ENCODE peak calls at places on chromosomes 2 and 18, in four cellular contexts. One of them, this sample, is unnamed. For H3K4me1, the result is how much of the 10 kb centered on the place peaks cover.

GRCh38 chr2:67760995-67761394 is 301.8 kb downstream of the C1D start:
- DNase-seq in H1: no peak
- DNase-seq in HepG2: no peak
- DNase-seq in GM12878: no peak
- DNase-seq in this sample: no peak

GRCh38 chr2:137178955-137179377 is 413.6 kb downstream of the THSD7B start:
- DNase-seq in H1: no peak
- DNase-seq in HepG2: no peak
- DNase-seq in GM12878: peak
- DNase-seq in this sample: no peak

GRCh38 chr18:12086249-12086648 is 7.4 kb upstream of the ANKRD62 start:
- DNase-seq in H1: no peak
- DNase-seq in HepG2: no peak
- DNase-seq in GM12878: no peak
- DNase-seq in this sample: no peak

GRCh38 chr2:12504443-12504842 is 212.3 kb upstream of the TRIB2 start:
- DNase-seq in H1: no peak
- DNase-seq in HepG2: no peak
- DNase-seq in GM12878: peak
- DNase-seq in this sample: no peak

GRCh38 chr2:70514612-70515055 is 39.0 kb downstream of the TGFA start:
- DNase-seq in H1: no peak
- DNase-seq in HepG2: peak
- DNase-seq in GM12878: no peak
- DNase-seq in this sample: no peak

GRCh38 chr2:212180684-212181083 is 357.9 kb downstream of the ERBB4 start:
- DNase-seq in H1: no peak
- DNase-seq in HepG2: no peak
- DNase-seq in GM12878: no peak
- DNase-seq in this sample: no peak

GRCh38 chr2:88654714-88655113 is 27.4 kb upstream of the EIF2AK3 start:
- DNase-seq in H1: no peak
- DNase-seq in HepG2: no peak
- DNase-seq in GM12878: no peak
- DNase-seq in this sample: no peak

GRCh38 chr18:48445540-48445939 is 36.4 kb upstream of the ZBTB7C start:
- DNase-seq in H1: peak
- DNase-seq in HepG2: peak
- DNase-seq in GM12878: peak
- DNase-seq in this sample: peak

GRCh38 chr18:40222736-40223135 is 1732.3 kb upstream of the PIK3C3 start:
- DNase-seq in H1: no peak
- DNase-seq in HepG2: no peak
- DNase-seq in GM12878: no peak
- DNase-seq in this sample: no peak

GRCh38 chr2:216149741-216150140 is 40.6 kb downstream of the XRCC5 start:
- DNase-seq in H1: no peak
- DNase-seq in HepG2: no peak
- DNase-seq in GM12878: no peak
- DNase-seq in this sample: no peak

GRCh38 chr2:241354668-241355658 is 1.1 kb upstream of the FARP2 start:
- DNase-seq in H1: peak
- DNase-seq in HepG2: peak
- DNase-seq in GM12878: no peak
- DNase-seq in this sample: peak

GRCh38 chr2:46306320-46306719 is 9.1 kb downstream of the EPAS1 start:
- DNase-seq in H1: no peak
- DNase-seq in HepG2: peak
- DNase-seq in GM12878: no peak
- DNase-seq in this sample: no peak

GRCh38 chr18:78246041-78246440 is 733.6 kb upstream of the SALL3 start:
- DNase-seq in H1: no peak
- DNase-seq in HepG2: no peak
- DNase-seq in GM12878: no peak
- DNase-seq in this sample: no peak

GRCh38 chr2:185279999-185280398 is 458.6 kb upstream of the FSIP2 start:
- DNase-seq in H1: no peak
- DNase-seq in HepG2: peak
- DNase-seq in GM12878: no peak
- DNase-seq in this sample: no peak

GRCh38 chr2:223203971-223204370 is 152.0 kb downstream of the KCNE4 start:
- DNase-seq in H1: no peak
- DNase-seq in HepG2: no peak
- DNase-seq in GM12878: no peak
- DNase-seq in this sample: no peak

GRCh38 chr2:98768765-98769476 is 38.0 kb upstream of the MGAT4A start:
- DNase-seq in H1: no peak
- DNase-seq in HepG2: peak
- DNase-seq in GM12878: no peak
- DNase-seq in this sample: no peak

GRCh38 chr2:140027320-140027719 is 1247.1 kb upstream of the NXPH2 start:
- DNase-seq in H1: no peak
- DNase-seq in HepG2: no peak
- DNase-seq in GM12878: no peak
- DNase-seq in this sample: no peak

GRCh38 chr2:230170532-230170931 is 49.3 kb downstream of the SP110 start:
- DNase-seq in H1: no peak
- DNase-seq in HepG2: no peak
- DNase-seq in GM12878: no peak
- DNase-seq in this sample: no peak

GRCh38 chr2:130806370-130806769 is 30.3 kb upstream of the ARHGEF4 start:
- DNase-seq in H1: no peak
- DNase-seq in HepG2: no peak
- DNase-seq in GM12878: no peak
- DNase-seq in this sample: no peak

GRCh38 chr2:153944775-153945174 is 73.1 kb downstream of the GALNT13 start:
- DNase-seq in H1: no peak
- DNase-seq in HepG2: no peak
- DNase-seq in GM12878: no peak
- DNase-seq in this sample: no peak

GRCh38 chr2:239296020-239296932 is 104.5 kb downstream of the HDAC4 start:
- DNase-seq in H1: no peak
- DNase-seq in HepG2: peak
- DNase-seq in GM12878: no peak
- DNase-seq in this sample: no peak

GRCh38 chr2:72494392-72494791 is 331.4 kb downstream of the EXOC6B start:
- DNase-seq in H1: no peak
- DNase-seq in HepG2: no peak
- DNase-seq in GM12878: no peak
- DNase-seq in this sample: no peak

GRCh38 chr2:234559609-234560008 is 62.7 kb upstream of the ARL4C start:
- DNase-seq in H1: no peak
- DNase-seq in HepG2: no peak
- DNase-seq in GM12878: no peak
- DNase-seq in this sample: no peak

GRCh38 chr18:75915941-75916640 is 488.6 kb upstream of the SMIM21 start:
- DNase-seq in H1: peak
- DNase-seq in HepG2: no peak
- DNase-seq in GM12878: no peak
- DNase-seq in this sample: peak

GRCh38 chr2:226652388-226652787 is 147.2 kb downstream of the IRS1 start:
- DNase-seq in H1: no peak
- DNase-seq in HepG2: no peak
- DNase-seq in GM12878: no peak
- DNase-seq in this sample: no peak

GRCh38 chr2:191247381-191248057 is 2.3 kb downstream of the MYO1B start:
- DNase-seq in H1: no peak
- DNase-seq in HepG2: peak
- DNase-seq in GM12878: no peak
- DNase-seq in this sample: peak

GRCh38 chr2:191244350-191244749 is 854 bp upstream of the MYO1B start:
- DNase-seq in H1: no peak
- DNase-seq in HepG2: no peak
- DNase-seq in GM12878: no peak
- DNase-seq in this sample: no peak

GRCh38 chr2:191246820-191247380 is 1.7 kb downstream of the MYO1B start:
- DNase-seq in H1: no peak
- DNase-seq in HepG2: no peak
- DNase-seq in GM12878: no peak
- DNase-seq in this sample: no peak

GRCh38 chr2:191245046-191245868 is at the start of gene MYO1B:
- DNase-seq in H1: peak
- DNase-seq in HepG2: peak
- DNase-seq in GM12878: no peak
- DNase-seq in this sample: peak

GRCh38 chr2:191245869-191246531 is 796 bp downstream of the MYO1B start:
- DNase-seq in H1: peak
- DNase-seq in HepG2: peak
- DNase-seq in GM12878: no peak
- DNase-seq in this sample: peak
- TF ChIP-seq SUZ12 in H1: no peak
- TF ChIP-seq SUZ12 in HepG2: no peak
- TF ChIP-seq SUZ12 in GM12878: no peak
- TF ChIP-seq SUZ12 in this sample: no peak

GRCh38 chr18:61870151-61870550 is 22.7 kb downstream of the RNF152 start:
- DNase-seq in H1: no peak
- DNase-seq in HepG2: no peak
- DNase-seq in GM12878: no peak
- DNase-seq in this sample: no peak

GRCh38 chr18:61860302-61860701 is 32.5 kb downstream of the RNF152 start:
- DNase-seq in H1: no peak
- DNase-seq in HepG2: no peak
- DNase-seq in GM12878: no peak
- DNase-seq in this sample: no peak

GRCh38 chr18:61869631-61870030 is 23.2 kb downstream of the RNF152 start:
- DNase-seq in H1: no peak
- DNase-seq in HepG2: no peak
- DNase-seq in GM12878: no peak
- DNase-seq in this sample: no peak

GRCh38 chr18:61861372-61861771 is 31.4 kb downstream of the RNF152 start:
- DNase-seq in H1: no peak
- DNase-seq in HepG2: no peak
- DNase-seq in GM12878: no peak
- DNase-seq in this sample: no peak

GRCh38 chr18:61865466-61866165 is 27.2 kb downstream of the RNF152 start:
- DNase-seq in H1: no peak
- DNase-seq in HepG2: no peak
- DNase-seq in GM12878: no peak
- DNase-seq in this sample: no peak
- H3K4me1 ChIP-seq in H1: under half
- H3K4me1 ChIP-seq in HepG2: under half
- H3K4me1 ChIP-seq in GM12878: under half
- H3K4me1 ChIP-seq in this sample: under half

DNA sequence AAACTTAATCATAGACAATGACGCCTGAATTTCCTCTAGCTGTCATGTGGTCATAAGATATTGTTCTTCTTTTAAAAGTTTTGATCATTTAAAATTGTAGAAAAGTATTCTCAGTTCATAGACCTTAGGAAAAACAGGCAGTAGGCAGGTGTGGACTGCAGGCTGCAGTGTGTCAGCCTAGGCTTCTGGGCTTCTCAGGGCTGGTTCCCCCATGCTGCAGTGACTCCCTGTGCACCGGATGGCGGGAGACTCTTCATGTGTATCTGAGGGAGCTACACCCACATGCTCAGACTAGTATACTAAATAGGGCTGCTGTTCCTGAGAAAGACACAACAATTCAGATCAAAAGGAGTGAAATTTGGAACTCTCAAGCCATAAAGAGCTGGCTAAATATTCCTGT is 72.4 kb downstream of the PXDN start:
- DNase-seq in H1: peak
- DNase-seq in HepG2: no peak
- DNase-seq in GM12878: no peak
- DNase-seq in this sample: no peak
- TF ChIP-seq SUZ12 in H1: no peak
- TF ChIP-seq SUZ12 in HepG2: no peak
- TF ChIP-seq SUZ12 in GM12878: no peak
- TF ChIP-seq SUZ12 in this sample: no peak

GRCh38 chr2:181988154-181988924 is 2.7 kb downstream of the PPP1R1C start:
- DNase-seq in H1: no peak
- DNase-seq in HepG2: no peak
- DNase-seq in GM12878: no peak
- DNase-seq in this sample: no peak
- H3K4me1 ChIP-seq in H1: under half
- H3K4me1 ChIP-seq in HepG2: under half
- H3K4me1 ChIP-seq in GM12878: under half
- H3K4me1 ChIP-seq in this sample: under half

GRCh38 chr18:72830109-72830508 is 37.7 kb downstream of the NETO1 start:
- DNase-seq in H1: peak
- DNase-seq in HepG2: no peak
- DNase-seq in GM12878: no peak
- DNase-seq in this sample: no peak
- TF ChIP-seq SUZ12 in H1: no peak
- TF ChIP-seq SUZ12 in HepG2: no peak
- TF ChIP-seq SUZ12 in GM12878: no peak
- TF ChIP-seq SUZ12 in this sample: no peak

GRCh38 chr18:22176282-22176621 is 6.9 kb downstream of the GATA6 start:
- DNase-seq in H1: no peak
- DNase-seq in HepG2: no peak
- DNase-seq in GM12878: no peak
- DNase-seq in this sample: no peak
- H3K4me1 ChIP-seq in H1: under half
- H3K4me1 ChIP-seq in HepG2: under half
- H3K4me1 ChIP-seq in GM12878: under half
- H3K4me1 ChIP-seq in this sample: under half